ENCODE peak calls at places on chromosomes 16 and 17, in six cellular contexts. N, I, G, B, E and T are unnamed samples.

GRCh38 chr16:85057212-85057889 is 29.8 kb downstream of the KIAA0513 start:
- DNase-seq in B (no peak), I (no peak), G (no peak), E (no peak), N (peak), T (no peak)

GRCh38 chr16:72637306-72637705 is 410.6 kb downstream of the ZFHX3 start:
- DNase-seq in G (no peak), B (no peak), E (no peak), I (no peak), N (no peak), T (no peak)

GRCh38 chr16:64421515-64421914 is 700.3 kb downstream of the CDH11 start:
- DNase-seq in I (no peak), N (no peak), E (no peak), G (no peak), B (no peak), T (no peak)

GRCh38 chr17:50841949-50842354 is 6.6 kb downstream of the WFIKKN2 start:
- DNase-seq in I (peak), E (peak), B (peak), G (peak), N (peak), T (no peak)

GRCh38 chr17:42670199-42670924 is 6.4 kb downstream of the PLEKHH3 start:
- DNase-seq in G (no peak), E (no peak), I (no peak), N (no peak), B (no peak), T (no peak)

GRCh38 chr16:57471852-57472664 is 9.6 kb downstream of the POLR2C start:
- DNase-seq in E (no peak), B (no peak), N (peak), I (no peak), G (no peak), T (peak)

GRCh38 chr16:88907768-88908167 is 41.3 kb upstream of the PABPN1L start:
- DNase-seq in B (no peak), G (no peak), N (no peak), I (no peak), E (no peak), T (no peak)

GRCh38 chr16:22624038-22624656 is 113.5 kb downstream of the NPIPB5 start:
- DNase-seq in G (no peak), N (peak), B (no peak), E (no peak), I (no peak), T (no peak)

GRCh38 chr16:20610192-20610891 is 34.2 kb upstream of the ACSM2B start:
- DNase-seq in I (no peak), G (no peak), E (no peak), N (peak), B (no peak), T (peak)

GRCh38 chr17:73749337-73749807 is 105.1 kb upstream of the SDK2 start:
- DNase-seq in I (no peak), B (no peak), G (no peak), N (no peak), E (no peak), T (no peak)

GRCh38 chr17:68450391-68450790 is 6.9 kb downstream of the WIPI1 start:
- DNase-seq in B (no peak), E (no peak), I (no peak), G (no peak), N (no peak), T (no peak)

GRCh38 chr16:57994778-57995177 is 5.7 kb downstream of the ZNF319 start:
- DNase-seq in N (peak), G (no peak), E (peak), I (no peak), B (no peak), T (no peak)

GRCh38 chr16:77290451-77291110 is 91.4 kb downstream of the SYCE1L start:
- DNase-seq in I (no peak), B (no peak), G (no peak), N (no peak), E (no peak), T (no peak)

GRCh38 chr16:49352923-49353322 is 20.7 kb upstream of the C16orf78 start:
- DNase-seq in E (no peak), B (no peak), G (no peak), I (no peak), N (peak), T (no peak)

GRCh38 chr17:46122486-46122871 is 70.8 kb downstream of the KANSL1 start:
- DNase-seq in B (no peak), N (no peak), G (no peak), I (no peak), E (no peak), T (no peak)

GRCh38 chr17:28427372-28427771 is 21.4 kb upstream of the SLC46A1 start:
- DNase-seq in G (no peak), I (no peak), B (no peak), E (no peak), N (no peak), T (no peak)

GRCh38 chr17:35729405-35729833 is 2.0 kb upstream of the RASL10B start:
- DNase-seq in N (no peak), E (no peak), B (no peak), I (no peak), G (no peak), T (no peak)

GRCh38 chr17:72488542-72489272 is 367.9 kb downstream of the SOX9 start:
- DNase-seq in B (no peak), I (peak), E (no peak), G (no peak), N (peak), T (no peak)

GRCh38 chr17:49941427-49941826 is 27.6 kb upstream of the DLX4 start:
- DNase-seq in G (no peak), N (no peak), I (no peak), E (no peak), B (no peak), T (no peak)

GRCh38 chr16:69707920-69708683 is 18.3 kb downstream of the NQO1 start:
- DNase-seq in N (no peak), B (no peak), I (peak), E (no peak), G (no peak), T (no peak)

GRCh38 chr17:76542984-76543383 is 3.1 kb downstream of the PRCD start:
- DNase-seq in I (peak), G (no peak), E (peak), N (no peak), B (no peak), T (no peak)

GRCh38 chr16:54873081-54873480 is 57.6 kb upstream of the IRX5 start:
- DNase-seq in G (no peak), N (no peak), E (no peak), I (no peak), B (no peak), T (no peak)

GRCh38 chr16:88681709-88682451 is 4.4 kb downstream of the SNAI3 start:
- DNase-seq in E (peak), G (no peak), B (no peak), I (no peak), N (peak), T (no peak)

GRCh38 chr17:69539781-69540319 is 125.4 kb downstream of the MAP2K6 start:
- DNase-seq in I (no peak), G (no peak), N (no peak), B (no peak), E (no peak), T (no peak)

GRCh38 chr17:38563362-38564253 is 42.1 kb downstream of the SRCIN1 start:
- DNase-seq in G (peak), I (no peak), E (no peak), N (no peak), B (no peak), T (no peak)

GRCh38 chr17:38464723-38465419 is 36.6 kb downstream of the ARHGAP23 start:
- DNase-seq in G (no peak), N (peak), B (peak), E (peak), I (peak), T (peak)

GRCh38 chr16:59849716-59850115 is 1115.6 kb upstream of the GOT2 start:
- DNase-seq in E (no peak), G (peak), I (no peak), B (no peak), N (no peak), T (no peak)

GRCh38 chr17:60914078-60914477 is 236.4 kb downstream of the BCAS3 start:
- DNase-seq in B (no peak), I (no peak), G (no peak), N (no peak), E (no peak), T (no peak)

DNA sequence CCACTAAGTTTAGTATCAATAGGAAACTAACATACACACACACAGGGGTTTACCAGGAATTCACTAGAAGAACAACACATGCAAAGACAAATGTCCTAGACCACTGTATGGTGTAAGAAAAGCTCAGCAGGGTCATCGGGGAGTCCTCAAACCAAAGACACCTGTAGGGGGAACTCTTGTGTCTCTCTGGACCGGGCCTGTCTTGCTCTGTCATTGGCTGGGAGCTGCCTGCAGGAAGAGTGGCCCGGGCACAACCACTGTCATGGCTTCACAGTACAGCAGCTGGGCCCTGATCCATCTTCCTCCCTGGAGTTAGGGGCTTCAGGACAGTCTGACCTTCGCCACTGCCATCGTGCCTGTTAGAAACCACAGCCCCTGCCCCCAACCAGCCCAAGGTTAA is 263.6 kb upstream of the DYNLRB2 start:
- DNase-seq in I (no peak), G (peak), N (no peak), B (no peak), E (no peak), T (no peak)
- TF ChIP-seq CTCF in I (no peak), G (peak), N (no peak), B (no peak), E (no peak), T (no peak)

DNA sequence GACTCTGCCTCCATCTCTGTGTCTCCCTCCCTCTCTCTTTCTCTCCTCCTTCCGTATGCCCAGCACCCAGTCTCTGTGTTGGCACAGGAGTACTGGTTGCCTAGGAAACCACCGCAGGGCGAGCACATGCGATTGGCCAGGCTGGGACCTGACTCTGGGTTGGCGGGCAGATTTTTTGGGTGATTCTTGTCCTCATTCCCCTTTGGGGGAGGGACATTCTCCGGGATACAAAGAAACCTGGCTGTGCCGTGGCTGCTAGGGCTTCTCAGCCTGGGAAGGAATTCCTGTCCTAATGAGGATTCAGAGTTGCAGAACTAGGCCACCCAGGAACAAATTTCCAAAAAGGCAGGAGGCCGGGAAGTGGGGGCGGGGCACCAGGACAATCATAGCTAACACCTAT is 168.9 kb downstream of the SHISA9 start:
- DNase-seq in N (peak), I (no peak), G (peak), E (no peak), B (no peak), T (no peak)
- H3K4me3 ChIP-seq in N (no peak), I (no peak), G (no peak), E (no peak), B (no peak), T (no peak)

GRCh38 chr17:12250973-12251372 is 230.3 kb downstream of the MAP2K4 start:
- DNase-seq in E (no peak), B (no peak), N (no peak), I (no peak), G (no peak), T (no peak)

GRCh38 chr17:12257176-12257575 is 236.5 kb downstream of the MAP2K4 start:
- DNase-seq in E (no peak), B (no peak), I (no peak), G (no peak), N (no peak), T (no peak)

GRCh38 chr17:12256380-12256995 is 235.8 kb downstream of the MAP2K4 start:
- DNase-seq in B (peak), G (no peak), E (no peak), N (peak), I (no peak), T (no peak)

GRCh38 chr17:12254460-12254859 is 233.8 kb downstream of the MAP2K4 start:
- DNase-seq in B (no peak), G (no peak), N (no peak), E (no peak), I (no peak), T (no peak)

GRCh38 chr17:12252442-12252841 is 231.8 kb downstream of the MAP2K4 start:
- DNase-seq in N (no peak), B (no peak), E (no peak), I (no peak), G (no peak), T (no peak)
- H3K27ac ChIP-seq in N (no peak), B (no peak), E (peak), I (peak), G (no peak), T (no peak)

GRCh38 chr17:29844339-29845048 is 85.5 kb downstream of the SSH2 start:
- DNase-seq in N (no peak), I (no peak), E (no peak), B (no peak), G (no peak), T (no peak)
- TF ChIP-seq CTCF in N (no peak), I (no peak), E (peak), B (no peak), G (no peak), T (no peak)

GRCh38 chr16:75415169-75415908 is 18.0 kb downstream of the CFDP1 start:
- DNase-seq in I (no peak), N (no peak), B (no peak), E (no peak), G (no peak), T (no peak)

GRCh38 chr16:75421820-75422126 is 11.5 kb downstream of the CFDP1 start:
- DNase-seq in N (no peak), E (no peak), I (no peak), B (no peak), G (no peak), T (no peak)

GRCh38 chr16:75424096-75424762 is 9.1 kb downstream of the CFDP1 start:
- DNase-seq in N (no peak), I (no peak), B (no peak), G (no peak), E (no peak), T (no peak)

GRCh38 chr16:75416904-75417565 is 16.3 kb downstream of the CFDP1 start:
- DNase-seq in B (no peak), N (no peak), I (no peak), G (no peak), E (no peak), T (no peak)

DNA sequence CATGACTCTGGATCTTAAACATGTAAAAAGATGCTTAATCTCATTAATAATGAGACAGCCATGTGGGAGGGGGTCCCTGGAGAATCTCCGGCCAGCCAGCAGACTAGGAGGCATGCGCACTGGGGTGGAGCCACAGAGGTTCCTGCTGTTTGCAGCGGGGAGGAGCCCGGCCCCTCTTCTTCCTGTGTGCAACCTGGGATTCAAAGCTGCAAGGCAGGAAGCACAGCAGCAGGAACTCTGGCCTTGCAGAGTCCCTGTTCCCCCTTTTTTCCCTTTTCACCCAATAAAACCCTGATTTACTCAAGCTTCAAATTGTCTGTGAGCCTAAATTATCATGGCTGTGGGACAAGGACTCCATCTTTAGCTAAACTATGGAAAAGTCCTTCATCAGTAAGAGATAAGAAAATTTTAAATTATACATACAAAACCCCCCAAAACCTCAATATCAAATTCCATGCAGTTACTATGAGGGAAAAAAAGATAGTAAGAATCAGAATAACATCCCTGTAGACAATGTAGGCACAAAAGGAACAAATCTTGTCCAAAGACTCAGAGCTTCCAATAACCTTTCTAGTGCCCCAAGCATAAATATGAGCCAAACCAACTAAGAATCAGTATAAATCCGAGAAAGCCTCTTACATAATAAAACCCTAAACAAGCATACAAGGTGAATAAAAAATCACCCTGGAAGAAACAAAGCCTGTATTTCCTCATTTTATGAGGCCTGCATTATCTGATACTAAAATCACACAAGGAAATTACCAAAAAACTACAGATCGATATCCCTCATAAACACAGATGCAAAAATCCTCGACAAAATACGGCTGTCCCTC is 12.1 kb downstream of the CFDP1 start:
- DNase-seq in G (peak), I (peak), B (peak), N (peak), E (peak), T (no peak)
- H3K4me3 ChIP-seq in G (no peak), I (no peak), B (no peak), N (no peak), E (peak), T (peak)

GRCh38 chr17:48064638-48065037 is 16.5 kb downstream of the NFE2L1 start:
- DNase-seq in B (no peak), I (no peak), G (no peak), N (no peak), E (no peak), T (no peak)

GRCh38 chr17:48067245-48067644 is 19.1 kb downstream of the NFE2L1 start:
- DNase-seq in N (no peak), B (no peak), G (no peak), I (no peak), E (no peak), T (no peak)

GRCh38 chr17:48068491-48068961 is 20.4 kb downstream of the NFE2L1 start:
- DNase-seq in I (no peak), G (no peak), B (no peak), N (no peak), E (no peak), T (no peak)

GRCh38 chr17:48066656-48067055 is 18.5 kb downstream of the NFE2L1 start:
- DNase-seq in B (no peak), G (no peak), N (no peak), I (no peak), E (no peak), T (no peak)

DNA sequence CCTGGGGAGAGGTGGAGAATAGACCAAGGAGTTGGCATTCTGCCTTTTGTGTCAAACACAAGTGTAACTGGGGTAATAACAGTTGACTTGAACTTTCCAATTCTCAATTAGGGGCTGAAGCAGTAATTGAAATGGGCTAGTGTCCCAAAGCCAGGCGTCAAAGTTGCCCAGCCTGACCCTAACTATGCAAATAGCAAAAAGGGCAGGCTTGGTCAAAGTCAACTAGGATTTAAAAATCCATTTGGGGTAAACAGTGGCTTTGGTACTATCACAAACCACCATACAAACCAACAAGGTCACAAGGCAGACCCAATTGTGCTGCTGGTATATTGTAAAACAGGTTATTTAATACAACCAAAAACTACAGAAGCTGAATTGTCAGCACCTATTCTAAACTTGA is 18.0 kb downstream of the NFE2L1 start:
- DNase-seq in E (no peak), B (no peak), N (no peak), I (no peak), G (no peak), T (no peak)
- H3K27ac ChIP-seq in E (peak), B (no peak), N (no peak), I (peak), G (no peak), T (no peak)